ENCODE peak calls at places on chromosomes 6 and 20, in seven cellular contexts. K, W, S, Z, B, Y and R are unnamed samples.

GRCh38 chr6:118679293-118679692 is 27.9 kb upstream of the CEP85L start:
- DNase-seq in K (no peak), W (no peak), S (no peak), Z (no peak), B (no peak), Y (no peak), R (no peak)

GRCh38 chr6:10995114-10995707 is 48.9 kb downstream of the ELOVL2 start:
- DNase-seq in K (no peak), W (no peak), S (no peak), Z (peak; percentile 27), B (no peak), Y (no peak), R (no peak)

GRCh38 chr6:152472325-152472724 is 164.8 kb downstream of the SYNE1 start:
- DNase-seq in K (no peak), W (no peak), S (no peak), Z (no peak), B (no peak), Y (no peak), R (no peak)

GRCh38 chr20:57458400-57459160 is 66.4 kb downstream of the CTCFL start:
- DNase-seq in K (peak; percentile 72), W (no peak), S (no peak), Z (no peak), B (peak; percentile 51), Y (no peak), R (no peak)

GRCh38 chr6:3869284-3869631 is 20.1 kb downstream of the FAM50B start:
- DNase-seq in K (no peak), W (no peak), S (no peak), Z (no peak), B (no peak), Y (no peak), R (no peak)

GRCh38 chr6:15674690-15675386 is 12.0 kb upstream of the DTNBP1 start:
- DNase-seq in K (no peak), W (no peak), S (no peak), Z (no peak), B (no peak), Y (no peak), R (no peak)

GRCh38 chr6:16043171-16044142 is 85.4 kb upstream of the MYLIP start:
- DNase-seq in K (peak; percentile 48), W (no peak), S (no peak), Z (no peak), B (peak; percentile 34), Y (no peak), R (no peak)

GRCh38 chr20:64053841-64054661 is 4.6 kb upstream of the SOX18 start:
- DNase-seq in K (peak; percentile 92), W (peak; percentile 84), S (peak; percentile 68), Z (no peak), B (peak; percentile 33), Y (no peak), R (no peak)

GRCh38 chr6:124298682-124299081 is 495.0 kb downstream of the NKAIN2 start:
- DNase-seq in K (no peak), W (no peak), S (no peak), Z (no peak), B (no peak), Y (no peak), R (no peak)

GRCh38 chr20:37290158-37290810 is 829 bp downstream of the MANBAL start:
- DNase-seq in K (no peak), W (no peak), S (no peak), Z (no peak), B (no peak), Y (no peak), R (no peak)

GRCh38 chr6:13289789-13290318 is 38.5 kb downstream of the TBC1D7 start:
- DNase-seq in K (no peak), W (no peak), S (no peak), Z (no peak), B (no peak), Y (no peak), R (no peak)

GRCh38 chr20:50070361-50070760 is 42.6 kb downstream of the UBE2V1 start:
- DNase-seq in K (no peak), W (no peak), S (no peak), Z (no peak), B (no peak), Y (no peak), R (no peak)

GRCh38 chr6:133648576-133648975 is 240.3 kb upstream of the TCF21 start:
- DNase-seq in K (no peak), W (no peak), S (no peak), Z (no peak), B (no peak), Y (no peak), R (no peak)

GRCh38 chr6:160733045-160733646 is 31.1 kb downstream of the PLG start:
- DNase-seq in K (peak; percentile 71), W (no peak), S (peak; percentile 47), Z (no peak), B (peak; percentile 33), Y (peak; percentile 18), R (no peak)

GRCh38 chr6:136920858-136921520 is 1.1 kb upstream of the SLC35D3 start:
- DNase-seq in K (peak; percentile 21), W (no peak), S (no peak), Z (no peak), B (no peak), Y (no peak), R (no peak)

GRCh38 chr6:21616005-21616404 is 22.5 kb downstream of the SOX4 start:
- DNase-seq in K (no peak), W (no peak), S (no peak), Z (no peak), B (no peak), Y (no peak), R (no peak)

GRCh38 chr20:48839518-48839917 is 11.7 kb upstream of the PREX1 start:
- DNase-seq in K (no peak), W (no peak), S (no peak), Z (no peak), B (no peak), Y (no peak), R (no peak)

GRCh38 chr20:48843125-48843806 is 15.5 kb upstream of the PREX1 start:
- DNase-seq in K (no peak), W (no peak), S (peak; percentile 55), Z (no peak), B (no peak), Y (no peak), R (no peak)

GRCh38 chr20:48839083-48839482 is 11.3 kb upstream of the PREX1 start:
- DNase-seq in K (no peak), W (no peak), S (no peak), Z (no peak), B (no peak), Y (no peak), R (no peak)

GRCh38 chr20:48841861-48842529 is 14.2 kb upstream of the PREX1 start:
- DNase-seq in K (peak; percentile 83), W (no peak), S (peak; percentile 84), Z (no peak), B (no peak), Y (no peak), R (no peak)

DNA sequence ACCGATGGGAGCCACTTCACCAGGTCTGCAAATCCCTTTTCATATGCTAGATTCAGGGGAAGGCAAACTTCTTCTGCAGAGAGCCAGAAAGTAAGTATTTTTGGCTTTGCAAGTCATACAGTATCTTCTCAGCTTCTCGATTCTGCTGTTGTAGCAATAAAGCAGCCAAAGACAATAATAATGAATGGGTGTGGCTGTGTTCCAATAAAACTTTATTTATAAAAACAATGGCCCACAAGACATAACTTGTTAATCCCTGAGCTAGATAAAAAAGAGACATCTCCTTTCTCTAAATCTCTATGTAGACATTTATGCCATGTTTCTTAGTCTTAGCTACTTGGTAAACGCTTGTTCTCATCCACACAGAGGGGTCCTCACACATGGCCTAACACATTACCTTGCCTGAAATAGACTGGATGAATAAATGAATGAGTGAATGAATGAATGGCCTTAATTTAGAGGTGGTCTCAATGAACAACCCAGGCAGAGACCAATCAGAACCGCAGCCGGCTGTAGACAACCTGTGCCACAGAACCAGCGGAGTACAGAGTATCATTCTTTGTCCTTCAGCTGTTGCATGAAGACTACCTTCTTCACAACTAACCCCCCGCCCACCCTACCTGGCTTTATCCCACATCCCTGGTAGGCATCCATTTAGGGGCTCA is 13.5 kb upstream of the PREX1 start:
- DNase-seq in K (no peak), W (no peak), S (no peak), Z (no peak), B (no peak), Y (no peak), R (no peak)
- H3K27ac ChIP-seq in K (no peak overlapping the region), W (peak overlapping the region; percentile 18), S (peak overlapping the region; percentile 70), Z (no peak overlapping the region), B (no peak overlapping the region), Y (no peak overlapping the region), R (no peak overlapping the region)

GRCh38 chr6:33974471-33974870 is 170.7 kb upstream of the MLN start:
- DNase-seq in K (no peak), W (no peak), S (no peak), Z (no peak), B (no peak), Y (no peak), R (no peak)

GRCh38 chr6:33976425-33977360 is 169.2 kb downstream of the GRM4 start:
- DNase-seq in K (no peak), W (no peak), S (no peak), Z (no peak), B (no peak), Y (no peak), R (no peak)

GRCh38 chr6:33975631-33976424 is 170.1 kb downstream of the GRM4 start:
- DNase-seq in K (no peak), W (no peak), S (no peak), Z (no peak), B (no peak), Y (no peak), R (no peak)

GRCh38 chr6:33971580-33971979 is 167.8 kb upstream of the MLN start:
- DNase-seq in K (no peak), W (no peak), S (no peak), Z (no peak), B (no peak), Y (no peak), R (no peak)

GRCh38 chr6:33974030-33974429 is 170.2 kb upstream of the MLN start:
- DNase-seq in K (no peak), W (no peak), S (no peak), Z (no peak), B (no peak), Y (no peak), R (no peak)
- H3K4me3 ChIP-seq in K (no peak overlapping the region), W (no peak overlapping the region), S (no peak overlapping the region), Z (no peak overlapping the region), B (no peak overlapping the region), Y (no peak overlapping the region), R (no peak overlapping the region)

GRCh38 chr6:75863001-75863400 is 114.0 kb downstream of the MYO6 start:
- DNase-seq in K (no peak), W (no peak), S (no peak), Z (no peak), B (no peak), Y (no peak), R (no peak)
- TF ChIP-seq CTCF in K (no peak), W (no peak), S (no peak), Z (no peak), B (no peak), Y (no peak), R (no peak)

DNA sequence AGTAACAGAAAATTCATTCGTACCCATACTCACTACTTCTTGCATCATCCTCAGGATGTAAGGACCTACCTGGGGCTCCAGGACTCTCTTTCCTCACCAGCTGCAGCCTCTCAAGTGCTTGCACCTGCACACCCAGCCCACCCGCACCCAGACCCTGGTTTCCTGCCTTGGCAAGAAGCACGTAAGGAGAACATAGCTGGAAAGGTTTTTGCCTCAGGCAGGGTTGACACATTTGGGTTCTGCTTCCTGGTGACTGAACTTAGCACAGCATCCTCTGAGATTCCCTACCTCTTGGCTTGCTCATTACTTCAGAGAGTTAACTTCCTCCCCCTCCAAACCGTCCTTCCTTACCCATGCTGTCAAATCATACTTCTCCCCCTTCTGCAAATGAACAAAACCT is 556.9 kb downstream of the CD83 start:
- DNase-seq in K (no peak), W (no peak), S (no peak), Z (no peak), B (no peak), Y (no peak), R (no peak)
- H3K27ac ChIP-seq in K (no peak overlapping the region), W (peak overlapping the region; percentile 60), S (no peak overlapping the region), Z (no peak overlapping the region), B (no peak overlapping the region), Y (no peak overlapping the region), R (no peak overlapping the region)

GRCh38 chr6:53984581-53984980 is 126.7 kb upstream of the MLIP start:
- DNase-seq in K (no peak), W (no peak), S (peak; percentile 18), Z (no peak), B (no peak), Y (no peak), R (no peak)
- H3K4me3 ChIP-seq in K (no peak overlapping the region), W (no peak overlapping the region), S (no peak overlapping the region), Z (no peak overlapping the region), B (no peak overlapping the region), Y (no peak overlapping the region), R (no peak overlapping the region)